ENCODE peak calls at places on chromosomes 3 and 15, in nine cellular contexts. One of them, this sample, is unnamed.

GRCh38 chr3:189898559-189899153 is 222.0 kb downstream of the P3H2 start:
- DNase-seq in transverse colon: no peak
- DNase-seq in A549: no peak
- DNase-seq in ovary: no peak
- DNase-seq in suprapubic skin: no peak
- DNase-seq in upper lobe of left lung: no peak
- DNase-seq in SK-N-SH: no peak
- DNase-seq in K562: no peak
- DNase-seq in tibial nerve: no peak
- DNase-seq in this sample: no peak

GRCh38 chr3:29922990-29923746 is 642.3 kb downstream of the RBMS3 start:
- DNase-seq in transverse colon: peak
- DNase-seq in A549: no peak
- DNase-seq in ovary: no peak
- DNase-seq in suprapubic skin: peak
- DNase-seq in upper lobe of left lung: no peak
- DNase-seq in SK-N-SH: peak
- DNase-seq in K562: no peak
- DNase-seq in tibial nerve: peak
- DNase-seq in this sample: peak

GRCh38 chr15:35289029-35289617 is 204.0 kb upstream of the NANOGP8 start:
- DNase-seq in transverse colon: no peak
- DNase-seq in A549: peak
- DNase-seq in ovary: no peak
- DNase-seq in suprapubic skin: no peak
- DNase-seq in upper lobe of left lung: no peak
- DNase-seq in SK-N-SH: peak
- DNase-seq in K562: peak
- DNase-seq in tibial nerve: no peak
- DNase-seq in this sample: no peak

GRCh38 chr15:72047020-72047419 is 70.9 kb downstream of the MYO9A start:
- DNase-seq in transverse colon: no peak
- DNase-seq in A549: no peak
- DNase-seq in ovary: no peak
- DNase-seq in suprapubic skin: no peak
- DNase-seq in upper lobe of left lung: no peak
- DNase-seq in SK-N-SH: no peak
- DNase-seq in K562: no peak
- DNase-seq in tibial nerve: no peak
- DNase-seq in this sample: no peak

GRCh38 chr3:73508330-73508954 is 116.3 kb downstream of the PDZRN3 start:
- DNase-seq in transverse colon: peak
- DNase-seq in A549: peak
- DNase-seq in ovary: peak
- DNase-seq in suprapubic skin: no peak
- DNase-seq in upper lobe of left lung: no peak
- DNase-seq in SK-N-SH: peak
- DNase-seq in K562: peak
- DNase-seq in tibial nerve: peak
- DNase-seq in this sample: no peak

GRCh38 chr3:37861540-37862051 is at the start of gene CTDSPL:
- DNase-seq in transverse colon: peak
- DNase-seq in A549: peak
- DNase-seq in ovary: peak
- DNase-seq in suprapubic skin: no peak
- DNase-seq in upper lobe of left lung: peak
- DNase-seq in SK-N-SH: peak
- DNase-seq in K562: peak
- DNase-seq in tibial nerve: no peak
- DNase-seq in this sample: peak

GRCh38 chr3:131322946-131323505 is 58.5 kb upstream of the NUDT16 start:
- DNase-seq in transverse colon: no peak
- DNase-seq in A549: no peak
- DNase-seq in ovary: no peak
- DNase-seq in suprapubic skin: no peak
- DNase-seq in upper lobe of left lung: no peak
- DNase-seq in SK-N-SH: no peak
- DNase-seq in K562: no peak
- DNase-seq in tibial nerve: no peak
- DNase-seq in this sample: no peak

GRCh38 chr3:176693416-176693815 is 503.9 kb downstream of the TBL1XR1 start:
- DNase-seq in transverse colon: no peak
- DNase-seq in A549: no peak
- DNase-seq in ovary: no peak
- DNase-seq in suprapubic skin: no peak
- DNase-seq in upper lobe of left lung: no peak
- DNase-seq in SK-N-SH: no peak
- DNase-seq in K562: no peak
- DNase-seq in tibial nerve: no peak
- DNase-seq in this sample: no peak

GRCh38 chr15:22917556-22917955 is 62.6 kb downstream of the CYFIP1 start:
- DNase-seq in transverse colon: no peak
- DNase-seq in A549: no peak
- DNase-seq in ovary: no peak
- DNase-seq in suprapubic skin: no peak
- DNase-seq in upper lobe of left lung: peak
- DNase-seq in SK-N-SH: no peak
- DNase-seq in K562: no peak
- DNase-seq in tibial nerve: no peak
- DNase-seq in this sample: no peak

GRCh38 chr15:22918596-22919140 is 61.5 kb downstream of the CYFIP1 start:
- DNase-seq in transverse colon: no peak
- DNase-seq in A549: no peak
- DNase-seq in ovary: no peak
- DNase-seq in suprapubic skin: no peak
- DNase-seq in upper lobe of left lung: peak
- DNase-seq in SK-N-SH: no peak
- DNase-seq in K562: no peak
- DNase-seq in tibial nerve: no peak
- DNase-seq in this sample: no peak

GRCh38 chr15:22916606-22917350 is 63.4 kb downstream of the CYFIP1 start:
- DNase-seq in transverse colon: no peak
- DNase-seq in A549: no peak
- DNase-seq in ovary: no peak
- DNase-seq in suprapubic skin: no peak
- DNase-seq in upper lobe of left lung: peak
- DNase-seq in SK-N-SH: no peak
- DNase-seq in K562: no peak
- DNase-seq in tibial nerve: no peak
- DNase-seq in this sample: no peak

GRCh38 chr15:22919171-22919570 is 61.0 kb downstream of the CYFIP1 start:
- DNase-seq in transverse colon: no peak
- DNase-seq in A549: no peak
- DNase-seq in ovary: no peak
- DNase-seq in suprapubic skin: no peak
- DNase-seq in upper lobe of left lung: no peak
- DNase-seq in SK-N-SH: no peak
- DNase-seq in K562: no peak
- DNase-seq in tibial nerve: no peak
- DNase-seq in this sample: no peak

DNA sequence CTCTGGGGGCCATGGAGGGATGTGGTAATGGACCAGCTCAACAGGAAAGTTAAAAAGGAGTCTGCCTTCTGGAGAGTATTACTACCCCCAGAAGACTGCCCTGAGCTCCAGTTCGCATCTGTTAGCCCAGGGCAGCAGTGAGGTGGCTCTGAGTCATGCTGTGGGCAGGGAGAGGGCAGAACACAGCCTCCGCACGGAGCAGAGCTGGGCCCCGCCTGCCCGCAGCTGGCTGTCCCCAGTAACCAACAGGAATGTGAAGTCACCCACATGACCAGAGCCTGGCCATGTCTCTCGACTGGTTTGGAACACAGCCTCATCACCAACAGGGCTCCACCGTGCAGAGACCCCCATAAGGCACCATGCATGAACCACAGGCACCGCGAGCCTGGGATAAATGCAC is 62.1 kb downstream of the CYFIP1 start:
- DNase-seq in transverse colon: no peak
- DNase-seq in A549: no peak
- DNase-seq in ovary: no peak
- DNase-seq in suprapubic skin: no peak
- DNase-seq in upper lobe of left lung: peak
- DNase-seq in SK-N-SH: no peak
- DNase-seq in K562: no peak
- DNase-seq in tibial nerve: no peak
- DNase-seq in this sample: no peak
- TF ChIP-seq EP300 in transverse colon: no peak
- TF ChIP-seq EP300 in A549: no peak
- TF ChIP-seq EP300 in ovary: no peak
- TF ChIP-seq EP300 in suprapubic skin: no peak
- TF ChIP-seq EP300 in upper lobe of left lung: no peak
- TF ChIP-seq EP300 in SK-N-SH: no peak
- TF ChIP-seq EP300 in K562: no peak
- TF ChIP-seq EP300 in tibial nerve: no peak
- TF ChIP-seq EP300 in this sample: no peak

GRCh38 chr15:66565141-66565595 is 630 bp downstream of the LCTL start:
- DNase-seq in transverse colon: no peak
- DNase-seq in A549: no peak
- DNase-seq in ovary: no peak
- DNase-seq in suprapubic skin: no peak
- DNase-seq in upper lobe of left lung: peak
- DNase-seq in SK-N-SH: no peak
- DNase-seq in K562: no peak
- DNase-seq in tibial nerve: no peak
- DNase-seq in this sample: no peak
- H3K4me3 ChIP-seq in transverse colon: no peak
- H3K4me3 ChIP-seq in A549: no peak
- H3K4me3 ChIP-seq in ovary: no peak
- H3K4me3 ChIP-seq in suprapubic skin: no peak
- H3K4me3 ChIP-seq in upper lobe of left lung: no peak
- H3K4me3 ChIP-seq in SK-N-SH: no peak
- H3K4me3 ChIP-seq in K562: no peak
- H3K4me3 ChIP-seq in tibial nerve: no peak
- H3K4me3 ChIP-seq in this sample: no peak

GRCh38 chr3:8705575-8705974 is 28.0 kb upstream of the CAV3 start:
- DNase-seq in transverse colon: no peak
- DNase-seq in A549: no peak
- DNase-seq in ovary: no peak
- DNase-seq in suprapubic skin: no peak
- DNase-seq in upper lobe of left lung: no peak
- DNase-seq in SK-N-SH: no peak
- DNase-seq in K562: peak
- DNase-seq in tibial nerve: no peak
- DNase-seq in this sample: no peak

DNA sequence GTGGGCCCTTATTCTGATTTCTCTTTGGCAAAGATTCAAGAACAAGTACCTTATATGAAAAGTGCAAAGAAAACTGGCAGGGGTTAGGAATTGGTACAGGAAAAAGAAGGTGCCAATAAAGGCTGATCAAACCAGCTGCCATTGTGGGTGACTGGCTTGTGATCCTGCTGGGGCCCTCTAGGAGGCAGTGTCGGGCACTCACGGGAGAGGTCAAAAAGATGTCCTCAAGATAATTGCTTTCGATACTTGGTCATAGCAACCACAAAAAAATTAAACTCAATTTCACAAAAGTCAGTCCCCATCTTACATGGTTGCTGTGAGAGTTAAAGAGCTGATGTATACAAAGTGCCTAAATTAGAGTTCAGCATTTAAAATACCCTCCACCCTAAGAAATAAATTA is 31.0 kb upstream of the CAV3 start:
- DNase-seq in transverse colon: no peak
- DNase-seq in A549: no peak
- DNase-seq in ovary: no peak
- DNase-seq in suprapubic skin: no peak
- DNase-seq in upper lobe of left lung: no peak
- DNase-seq in SK-N-SH: no peak
- DNase-seq in K562: peak
- DNase-seq in tibial nerve: no peak
- DNase-seq in this sample: no peak
- TF ChIP-seq CTCF in transverse colon: no peak
- TF ChIP-seq CTCF in A549: no peak
- TF ChIP-seq CTCF in ovary: no peak
- TF ChIP-seq CTCF in suprapubic skin: no peak
- TF ChIP-seq CTCF in upper lobe of left lung: no peak
- TF ChIP-seq CTCF in SK-N-SH: peak
- TF ChIP-seq CTCF in K562: peak
- TF ChIP-seq CTCF in tibial nerve: no peak
- TF ChIP-seq CTCF in this sample: no peak

DNA sequence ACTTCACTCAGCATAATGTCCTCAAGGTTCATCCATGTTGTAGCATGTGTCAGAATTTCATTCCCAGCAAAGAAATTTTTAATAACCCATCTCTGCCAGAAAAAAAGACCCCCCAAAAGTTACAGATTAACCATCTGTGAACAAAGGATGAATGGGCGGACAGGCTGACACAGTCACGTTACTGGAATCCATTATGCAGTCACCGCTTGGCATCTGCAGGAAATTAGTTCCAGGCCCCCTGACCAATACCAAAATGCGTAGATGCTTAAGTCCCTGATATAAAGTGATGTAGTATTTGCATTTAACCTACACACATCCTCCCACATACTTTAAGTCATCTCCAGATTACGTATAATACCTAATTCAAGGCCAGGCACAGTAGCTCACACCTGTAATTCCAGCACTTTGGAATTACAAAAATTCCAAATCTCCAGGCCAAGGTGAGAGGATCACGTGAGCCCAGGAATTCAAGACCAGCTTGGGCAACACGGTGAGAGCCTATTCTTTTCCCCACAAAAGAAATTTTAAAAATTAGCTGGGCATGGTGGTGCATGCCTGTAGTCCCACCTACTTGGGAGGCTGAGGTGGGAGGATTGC is 1.5 kb upstream of the SLC12A8 start:
- DNase-seq in transverse colon: no peak
- DNase-seq in A549: no peak
- DNase-seq in ovary: no peak
- DNase-seq in suprapubic skin: no peak
- DNase-seq in upper lobe of left lung: no peak
- DNase-seq in SK-N-SH: no peak
- DNase-seq in K562: no peak
- DNase-seq in tibial nerve: no peak
- DNase-seq in this sample: no peak
- TF ChIP-seq EP300 in transverse colon: no peak
- TF ChIP-seq EP300 in A549: no peak
- TF ChIP-seq EP300 in ovary: no peak
- TF ChIP-seq EP300 in suprapubic skin: no peak
- TF ChIP-seq EP300 in upper lobe of left lung: no peak
- TF ChIP-seq EP300 in SK-N-SH: no peak
- TF ChIP-seq EP300 in K562: no peak
- TF ChIP-seq EP300 in tibial nerve: no peak
- TF ChIP-seq EP300 in this sample: no peak